ENCODE peak calls at places on chromosomes 16 and 17, in four cellular contexts. J is tibial nerve, M is GM12865, W is AG10803. A is an unnamed sample.

GRCh38 chr16:87550510-87550961 is 51.8 kb upstream of the JPH3 start:
- DNase-seq in J (no peak), M (peak), W (no peak), A (no peak)

GRCh38 chr17:8913879-8914278 is 46.4 kb upstream of the PIK3R6 start:
- DNase-seq in J (no peak), M (no peak), W (no peak), A (no peak)

GRCh38 chr16:31414706-31415105 is 13.5 kb downstream of the COX6A2 start:
- DNase-seq in J (no peak), M (no peak), W (no peak), A (no peak)

GRCh38 chr16:14205666-14206065 is 134.5 kb downstream of the MRTFB start:
- DNase-seq in J (no peak), M (peak), W (no peak), A (no peak)

GRCh38 chr16:20624205-20624604 is 48.0 kb upstream of the ACSM2B start:
- DNase-seq in J (no peak), M (no peak), W (no peak), A (no peak)

GRCh38 chr16:88678224-88678979 is 7.9 kb downstream of the SNAI3 start:
- DNase-seq in J (no peak), M (no peak), W (no peak), A (no peak)

GRCh38 chr17:58315750-58316149 is 12.8 kb downstream of the TSPOAP1 start:
- DNase-seq in J (no peak), M (no peak), W (no peak), A (no peak)

GRCh38 chr17:67649891-67650290 is 67.8 kb upstream of the NOL11 start:
- DNase-seq in J (no peak), M (peak), W (no peak), A (no peak)

GRCh38 chr17:55654821-55655220 is 67.8 kb downstream of the TMEM100 start:
- DNase-seq in J (no peak), M (no peak), W (no peak), A (no peak)

GRCh38 chr16:30767767-30768465 is 5.8 kb downstream of the RNF40 start:
- DNase-seq in J (no peak), M (peak), W (no peak), A (no peak)

GRCh38 chr17:37847102-37847501 is 77.1 kb upstream of the TBC1D3K start:
- DNase-seq in J (no peak), M (no peak), W (no peak), A (no peak)

GRCh38 chr17:37842401-37842800 is 81.8 kb upstream of the TBC1D3K start:
- DNase-seq in J (no peak), M (no peak), W (no peak), A (no peak)

GRCh38 chr17:37844158-37844976 is 79.8 kb upstream of the TBC1D3K start:
- DNase-seq in J (peak), M (peak), W (peak), A (no peak)

GRCh38 chr17:37847811-37848331 is 76.3 kb upstream of the TBC1D3K start:
- DNase-seq in J (no peak), M (peak), W (no peak), A (no peak)

DNA sequence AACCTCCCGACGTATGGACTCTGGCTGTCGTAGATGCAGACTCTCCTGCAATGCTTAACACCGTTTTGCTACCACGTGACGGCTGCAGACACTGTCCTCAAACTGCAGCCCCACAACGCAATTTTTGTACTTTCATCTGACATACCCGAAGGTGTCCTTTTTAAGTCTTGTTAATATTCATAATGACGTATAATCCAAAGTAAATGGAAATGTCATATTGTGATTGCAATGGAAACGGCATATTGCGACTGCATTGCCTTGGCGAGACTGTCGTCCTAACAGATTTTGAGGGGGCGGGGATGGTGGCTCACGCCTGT is 79.3 kb upstream of the TBC1D3K start:
- DNase-seq in J (no peak), M (no peak), W (no peak), A (no peak)
- TF ChIP-seq CTCF in J (no peak), M (no peak), W (no peak), A (no peak)

DNA sequence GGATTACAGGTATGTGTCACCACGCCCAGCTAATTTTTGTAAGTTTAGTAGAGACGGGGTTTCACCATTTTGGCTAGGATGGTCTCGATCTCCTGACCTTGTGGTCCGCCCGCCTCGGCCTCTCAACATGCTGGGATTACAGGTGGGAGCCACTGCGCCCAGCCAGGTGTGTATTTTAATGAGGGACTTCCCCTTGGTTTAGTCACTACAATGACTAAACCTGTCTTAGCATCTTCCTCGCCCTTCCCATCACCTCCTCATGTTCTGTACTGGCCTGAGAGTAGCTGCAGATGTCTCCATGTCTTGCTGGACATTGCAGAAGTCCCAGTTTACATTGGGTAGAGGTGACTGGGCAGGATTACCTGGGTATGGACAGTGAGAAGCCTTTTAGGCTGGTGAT is 9.6 kb downstream of the SLC7A6 start:
- DNase-seq in J (no peak), M (no peak), W (no peak), A (no peak)
- H3K4me3 ChIP-seq in J (no peak), M (no peak), W (no peak), A (no peak)

GRCh38 chr17:33687831-33688230 is 394.7 kb upstream of the ASIC2 start:
- DNase-seq in J (no peak), M (peak), W (no peak), A (no peak)

GRCh38 chr17:33688771-33689170 is 395.7 kb upstream of the ASIC2 start:
- DNase-seq in J (no peak), M (no peak), W (no peak), A (no peak)

GRCh38 chr17:33684714-33685113 is 391.6 kb upstream of the ASIC2 start:
- DNase-seq in J (no peak), M (no peak), W (no peak), A (no peak)

GRCh38 chr17:33682622-33683021 is 389.5 kb upstream of the ASIC2 start:
- DNase-seq in J (no peak), M (no peak), W (no peak), A (no peak)

GRCh38 chr17:33686171-33686570 is 393.1 kb upstream of the ASIC2 start:
- DNase-seq in J (no peak), M (peak), W (no peak), A (no peak)
- TF ChIP-seq CTCF in J (no peak), M (peak), W (peak), A (peak)

GRCh38 chr16:68234188-68235104 is 1.5 kb downstream of the ESRP2 start:
- DNase-seq in J (no peak), M (no peak), W (no peak), A (no peak)
- H3K4me3 ChIP-seq in J (no peak), M (no peak), W (no peak), A (no peak)

DNA sequence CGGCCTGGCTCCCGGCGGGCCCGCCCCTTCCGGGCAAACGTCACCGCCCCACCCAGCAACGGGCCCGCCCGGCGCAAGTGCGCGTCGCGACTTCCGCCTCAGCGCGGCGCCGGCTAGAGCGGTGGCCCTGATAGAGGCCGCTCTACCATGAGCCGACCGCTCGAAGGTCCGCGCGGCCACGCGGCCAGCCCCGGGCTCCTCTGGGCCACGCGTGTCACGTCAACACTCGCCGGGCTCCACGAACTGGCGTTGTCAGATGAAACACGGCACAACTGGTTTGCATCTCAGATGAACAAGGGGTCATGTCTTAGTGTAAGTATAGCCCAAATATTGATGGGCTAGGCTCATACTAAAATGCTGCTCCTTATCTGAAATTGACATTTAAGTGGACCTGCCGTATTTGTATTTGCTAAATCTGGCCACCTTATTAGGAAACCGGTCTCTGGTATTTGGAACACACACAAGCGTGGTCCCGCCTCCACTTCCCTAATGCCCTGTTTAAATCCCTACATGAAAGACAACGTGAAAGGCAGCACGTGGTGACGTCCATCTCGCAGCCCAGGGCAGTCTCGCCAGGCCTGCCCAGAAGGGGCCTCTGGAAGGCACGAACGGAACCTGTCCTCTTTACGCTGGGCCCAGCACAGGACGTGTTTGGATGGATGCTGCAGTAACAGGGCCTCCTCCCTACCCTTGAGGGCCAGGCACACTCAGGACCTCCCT is at the start of gene ZNF598:
- DNase-seq in J (peak), M (peak), W (peak), A (no peak)
- TF ChIP-seq CTCF in J (peak), M (no peak), W (no peak), A (no peak)

DNA sequence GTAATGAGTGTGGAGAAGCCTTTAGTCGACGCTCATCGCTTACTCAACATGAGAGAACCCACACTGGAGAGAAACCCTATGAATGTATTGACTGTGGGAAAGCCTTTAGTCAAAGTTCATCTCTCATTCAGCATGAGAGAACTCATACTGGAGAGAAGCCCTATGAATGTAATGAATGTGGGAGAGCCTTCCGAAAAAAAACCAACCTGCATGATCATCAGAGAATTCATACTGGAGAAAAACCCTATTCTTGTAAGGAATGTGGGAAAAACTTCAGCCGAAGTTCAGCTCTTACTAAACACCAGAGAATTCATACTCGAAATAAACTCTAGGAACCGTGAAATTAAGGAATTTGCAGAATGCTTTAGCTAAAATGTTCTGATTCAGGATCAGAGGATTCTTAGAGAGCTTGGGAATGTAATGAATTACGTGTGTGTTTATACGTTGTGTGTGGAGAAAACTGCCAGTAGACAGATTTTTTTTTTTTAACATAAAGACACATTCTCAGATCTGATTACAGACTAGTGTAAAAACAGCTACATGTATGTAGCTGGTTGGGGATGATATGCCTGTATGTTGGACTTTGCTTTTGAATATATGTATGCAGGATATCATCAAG is 25.4 kb downstream of the ZFP90 start:
- DNase-seq in J (no peak), M (peak), W (peak), A (no peak)
- H3K4me3 ChIP-seq in J (no peak), M (no peak), W (no peak), A (no peak)

DNA sequence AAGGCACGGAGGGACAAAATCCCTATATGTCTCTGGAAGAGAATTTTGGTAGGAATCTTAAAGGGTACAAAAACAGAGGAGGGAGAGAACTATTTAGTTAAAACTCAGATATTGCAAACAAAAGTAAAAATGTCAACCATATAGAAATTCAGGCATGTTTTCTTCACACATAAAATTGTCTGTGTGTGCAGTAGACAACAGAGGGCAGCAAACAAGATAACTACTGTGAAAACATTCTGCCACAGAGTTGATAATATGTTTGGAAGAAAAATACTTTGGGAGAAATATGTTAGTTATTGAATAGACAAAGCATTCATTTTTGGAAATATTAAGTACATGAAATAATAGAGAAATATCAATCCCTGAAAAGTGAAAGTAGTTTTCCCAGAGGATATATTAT is 56.2 kb downstream of the SNX11 start:
- DNase-seq in J (no peak), M (no peak), W (no peak), A (no peak)
- TF ChIP-seq CTCF in J (peak), M (no peak), W (no peak), A (no peak)